ENCODE peak calls at places on chromosome 2, in four cellular contexts. A, E, O and W are unnamed samples.

GRCh38 chr2:97663626-97663961 is 250 bp downstream of the ACTR1B start:
- DNase-seq in E (no peak), A (no peak), O (no peak), W (no peak)

GRCh38 chr2:43078781-43079755 is 147.3 kb downstream of the ZFP36L2 start:
- DNase-seq in E (no peak), O (no peak), A (no peak), W (no peak)

GRCh38 chr2:70391259-70391658 is 89.4 kb upstream of the FAM136A start:
- DNase-seq in E (no peak), O (no peak), A (no peak), W (no peak)

GRCh38 chr2:66827851-66828250 is 392.9 kb downstream of the MEIS1 start:
- DNase-seq in E (no peak), A (no peak), O (no peak), W (no peak)

GRCh38 chr2:196173505-196173904 is 2.1 kb upstream of the STK17B start:
- DNase-seq in E (peak), O (no peak), A (no peak), W (no peak)

GRCh38 chr2:33453905-33454479 is 22.5 kb upstream of the RASGRP3 start:
- DNase-seq in E (no peak), O (no peak), A (no peak), W (no peak)

GRCh38 chr2:219486424-219486959 is 12.2 kb upstream of the GMPPA start:
- DNase-seq in A (no peak), E (no peak), O (no peak), W (no peak)

GRCh38 chr2:158668394-158668793 is 126.7 kb upstream of the DAPL1 start:
- DNase-seq in E (peak), A (no peak), O (no peak), W (no peak)

GRCh38 chr2:201996006-201996405 is 37.6 kb upstream of the FZD7 start:
- DNase-seq in E (no peak), A (no peak), O (no peak), W (no peak)

GRCh38 chr2:72803151-72803550 is 22.7 kb downstream of the EXOC6B start:
- DNase-seq in O (no peak), A (no peak), E (peak), W (no peak)

GRCh38 chr2:807300-807699 is 130.1 kb upstream of the TMEM18 start:
- DNase-seq in E (no peak), A (no peak), O (no peak), W (no peak)

GRCh38 chr2:42442774-42443173 is 51.0 kb downstream of the KCNG3 start:
- DNase-seq in O (no peak), A (no peak), E (no peak), W (no peak)

GRCh38 chr2:241966671-241967070 is 97.1 kb downstream of the RTP5 start:
- DNase-seq in O (no peak), A (no peak), E (no peak), W (no peak)

GRCh38 chr2:50401772-50402653 is 629.9 kb downstream of the NRXN1 start:
- DNase-seq in O (peak), E (peak), A (no peak), W (no peak)

GRCh38 chr2:121211251-121211650 is 73.8 kb downstream of the TFCP2L1 start:
- DNase-seq in A (no peak), O (no peak), E (no peak), W (no peak)

GRCh38 chr2:6654279-6654678 is 211.4 kb downstream of the CMPK2 start:
- DNase-seq in O (no peak), E (no peak), A (no peak), W (no peak)

GRCh38 chr2:133286326-133286922 is 281.8 kb downstream of the NCKAP5 start:
- DNase-seq in O (no peak), E (no peak), A (no peak), W (no peak)

GRCh38 chr2:112985090-112985489 is 7.3 kb downstream of the IL36G start:
- DNase-seq in E (no peak), O (no peak), A (no peak), W (no peak)

GRCh38 chr2:239580199-239580527 is 179.3 kb upstream of the HDAC4 start:
- DNase-seq in O (no peak), A (no peak), E (no peak), W (no peak)

GRCh38 chr2:100017633-100018032 is 124.8 kb downstream of the AFF3 start:
- DNase-seq in A (no peak), O (no peak), E (peak), W (no peak)

GRCh38 chr2:38601463-38602135 is 1.1 kb downstream of the HNRNPLL start:
- DNase-seq in E (peak), A (no peak), O (no peak), W (no peak)

GRCh38 chr2:235770909-235771820 is 277.3 kb downstream of the AGAP1 start:
- DNase-seq in O (no peak), A (no peak), E (no peak), W (no peak)

GRCh38 chr2:8365331-8365910 is 316.4 kb upstream of the ID2 start:
- DNase-seq in O (no peak), A (no peak), E (no peak), W (no peak)

GRCh38 chr2:10120938-10121574 is 1.5 kb upstream of the RRM2 start:
- DNase-seq in O (no peak), E (peak), A (no peak), W (no peak)

GRCh38 chr2:100713106-100713505 is 106.8 kb upstream of the NPAS2 start:
- DNase-seq in E (no peak), O (no peak), A (no peak), W (no peak)

GRCh38 chr2:152228215-152228614 is 52.7 kb upstream of the STAM2 start:
- DNase-seq in A (no peak), O (no peak), E (no peak), W (no peak)

GRCh38 chr2:227472265-227473018 is 486 bp downstream of the AGFG1 start:
- DNase-seq in A (peak), E (no peak), O (no peak), W (no peak)

GRCh38 chr2:70514612-70515055 is 39.0 kb downstream of the TGFA start:
- DNase-seq in O (peak), E (no peak), A (no peak), W (no peak)